ENCODE peak calls at places on chromosomes 1 and 21, in ten cellular contexts. V, R, L, H, P, X, W, D, O and M are unnamed samples.

GRCh38 chr1:172704446-172705176 is 45.7 kb downstream of the FASLG start:
- DNase-seq in D (no peak), V (no peak), L (no peak), H (no peak), X (no peak), W (no peak), O (no peak), P (no peak), R (no peak), M (no peak)

GRCh38 chr1:24111264-24111997 is 504 bp downstream of the MYOM3 start:
- DNase-seq in D (peak; percentile 67), H (no peak), O (peak; percentile 58), R (no peak), L (no peak), X (no peak), P (no peak), V (no peak), W (no peak), M (no peak)

GRCh38 chr1:3004285-3005205 is 16.7 kb upstream of the ACTRT2 start:
- DNase-seq in R (no peak), D (peak; percentile 16), O (no peak), P (no peak), V (no peak), W (no peak), H (no peak), X (no peak), L (no peak), M (no peak)

GRCh38 chr1:161013104-161013590 is 7.8 kb downstream of the F11R start:
- DNase-seq in W (no peak), P (no peak), O (peak; percentile 40), R (no peak), D (no peak), H (no peak), X (no peak), V (no peak), L (no peak), M (no peak)

GRCh38 chr1:205286335-205286950 is 35.1 kb downstream of the NUAK2 start:
- DNase-seq in H (no peak), L (peak; percentile 43), R (peak; percentile 95), V (peak; percentile 33), D (no peak), O (no peak), W (peak; percentile 45), P (peak; percentile 67), X (no peak), M (no peak)

GRCh38 chr21:40847956-40848355 is 998 bp upstream of the DSCAM start:
- DNase-seq in X (peak; percentile 41), R (no peak), L (no peak), D (no peak), O (no peak), H (no peak), V (no peak), P (no peak), W (no peak), M (no peak)

GRCh38 chr1:185257947-185258203 is 59.2 kb downstream of the IVNS1ABP start:
- DNase-seq in R (no peak), P (no peak), O (peak; percentile 54), V (no peak), L (no peak), W (no peak), H (no peak), D (no peak), X (no peak), M (no peak)

GRCh38 chr1:1376551-1377226 is 1.7 kb upstream of the AURKAIP1 start:
- DNase-seq in H (no peak), O (no peak), L (no peak), P (no peak), X (no peak), V (no peak), W (no peak), D (no peak), R (no peak), M (no peak)

GRCh38 chr1:30807318-30808066 is 49.9 kb upstream of the LAPTM5 start:
- DNase-seq in D (no peak), H (no peak), X (no peak), W (no peak), P (no peak), R (no peak), O (no peak), V (no peak), L (no peak), M (no peak)